ENCODE peak calls at places on chromosomes 7 and 10, in eight cellular contexts. L, C, P, Y, Q, Z, K and G are unnamed samples.
A peak's percentile ranks its signal among the peaks of the same experiment; 100 is the strongest.

GRCh38 chr10:69800109-69800508 is 1.6 kb upstream of the COL13A1 start:
- DNase-seq in P (peak; percentile 35), Z (no peak), Y (peak; percentile 48), L (peak; percentile 51), Q (no peak), C (no peak), K (peak; percentile 65), G (no peak)

GRCh38 chr7:40175725-40176510 is 41.1 kb downstream of the SUGCT start:
- DNase-seq in Q (no peak), Z (no peak), C (no peak), Y (no peak), K (no peak), P (no peak), L (no peak), G (no peak)

GRCh38 chr10:7756360-7756992 is 31.3 kb downstream of the KIN start:
- DNase-seq in Y (no peak), Z (no peak), C (no peak), P (peak; percentile 34), K (peak; percentile 41), L (peak; percentile 20), Q (no peak), G (no peak)

GRCh38 chr7:128671992-128672391 is at the start of gene GARIN1A:
- DNase-seq in K (no peak), C (no peak), L (no peak), Z (no peak), Y (no peak), P (no peak), Q (no peak), G (no peak)

GRCh38 chr10:65555192-65555591 is 1370.6 kb upstream of the LRRTM3 start:
- DNase-seq in Y (no peak), Q (no peak), L (no peak), C (no peak), K (no peak), P (no peak), Z (no peak), G (no peak)

GRCh38 chr10:132389631-132390454 is 7.2 kb upstream of the PWWP2B start:
- DNase-seq in Q (peak; percentile 77), K (no peak), Z (no peak), C (peak; percentile 69), Y (no peak), P (no peak), L (peak; percentile 10), G (no peak)

GRCh38 chr7:158407581-158408331 is 179.9 kb downstream of the PTPRN2 start:
- DNase-seq in Z (no peak), Y (peak; percentile 48), C (no peak), P (no peak), L (no peak), Q (no peak), K (peak; percentile 55), G (no peak)

GRCh38 chr7:98215561-98216495 is 4.6 kb downstream of the BHLHA15 start:
- DNase-seq in L (no peak), Z (no peak), Y (no peak), K (no peak), Q (peak; percentile 79), C (peak; percentile 50), P (peak; percentile 58), G (no peak)

GRCh38 chr7:84412161-84412969 is 217.8 kb upstream of the SEMA3A start:
- DNase-seq in Q (no peak), C (no peak), L (no peak), Z (no peak), K (peak; percentile 3), Y (no peak), P (no peak), G (no peak)

GRCh38 chr7:71752171-71752935 is 620.4 kb downstream of the GALNT17 start:
- DNase-seq in P (peak; percentile 66), Z (no peak), Q (no peak), L (peak; percentile 28), Y (peak; percentile 81), K (peak; percentile 4), C (no peak), G (peak; percentile 86)

GRCh38 chr10:76152186-76152585 is 720.8 kb downstream of the LRMDA start:
- DNase-seq in Z (no peak), K (no peak), C (no peak), L (no peak), Q (no peak), Y (no peak), P (no peak), G (no peak)

GRCh38 chr10:103204353-103205255 is 11.5 kb upstream of the NT5C2 start:
- DNase-seq in Q (no peak), P (no peak), C (no peak), L (no peak), Z (no peak), K (peak; percentile 86), Y (no peak), G (no peak)
- TF ChIP-seq EP300 in Q (no peak), P (no peak), C (no peak), L (no peak), Z (no peak), K (peak; percentile 52), Y (no peak), G (no peak)

GRCh38 chr7:20189852-20190251 is 27.3 kb downstream of the MACC1 start:
- DNase-seq in L (no peak), Z (no peak), Y (no peak), C (no peak), P (no peak), K (no peak), Q (no peak), G (no peak)

GRCh38 chr7:20190588-20190987 is 26.6 kb downstream of the MACC1 start:
- DNase-seq in K (no peak), C (no peak), P (no peak), Z (no peak), Q (no peak), Y (no peak), L (no peak), G (no peak)

GRCh38 chr7:20188551-20188950 is 28.6 kb downstream of the MACC1 start:
- DNase-seq in K (no peak), Y (no peak), P (no peak), Q (no peak), C (no peak), L (no peak), Z (no peak), G (no peak)

GRCh38 chr7:20183086-20183485 is 34.1 kb downstream of the MACC1 start:
- DNase-seq in C (no peak), Y (no peak), K (no peak), L (no peak), Z (no peak), Q (no peak), P (no peak), G (no peak)

DNA sequence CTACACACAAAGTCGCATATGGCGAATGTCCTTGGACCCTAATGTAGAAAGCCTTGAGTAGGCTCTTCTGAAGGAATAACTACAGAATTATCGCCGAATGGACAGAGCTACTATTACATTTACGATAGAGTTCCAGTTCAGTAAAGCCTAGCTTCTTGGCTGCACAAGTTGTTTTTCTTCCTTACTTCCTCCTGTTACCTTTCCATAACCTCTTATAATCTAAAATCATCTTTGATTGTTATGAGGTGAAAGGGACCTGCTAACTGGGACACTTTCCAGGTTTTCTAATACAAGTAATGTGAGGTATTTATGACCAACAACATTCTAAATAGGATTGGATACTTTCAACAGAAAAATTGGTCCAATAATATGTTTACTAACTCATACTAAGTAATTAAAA is 31.2 kb downstream of the MACC1 start:
- DNase-seq in Y (no peak), L (no peak), K (no peak), C (no peak), Z (no peak), Q (no peak), P (no peak), G (no peak)
- TF ChIP-seq POLR2AphosphoS5 in Y (no peak), L (no peak), K (no peak), C (no peak), Z (no peak), Q (no peak), P (no peak), G (no peak)

GRCh38 chr7:141557360-141557759 is 6.2 kb downstream of the AGK start:
- DNase-seq in L (no peak), C (no peak), Y (no peak), Z (no peak), P (no peak), K (no peak), Q (no peak), G (no peak)
- TF ChIP-seq EP300 in L (no peak), C (no peak), Y (no peak), Z (no peak), P (no peak), K (no peak), Q (no peak), G (no peak)

GRCh38 chr10:121154310-121154709 is 303.1 kb downstream of the WDR11 start:
- DNase-seq in C (no peak), P (no peak), Q (no peak), K (no peak), L (no peak), Z (no peak), Y (no peak), G (no peak)

GRCh38 chr10:121154846-121155245 is 303.7 kb downstream of the WDR11 start:
- DNase-seq in L (peak; percentile 15), C (no peak), Q (no peak), Y (no peak), K (peak; percentile 72), P (no peak), Z (no peak), G (no peak)

GRCh38 chr10:121152033-121152432 is 300.9 kb downstream of the WDR11 start:
- DNase-seq in Y (no peak), P (no peak), C (no peak), K (no peak), Z (no peak), L (no peak), Q (no peak), G (no peak)

GRCh38 chr10:121152935-121153334 is 301.8 kb downstream of the WDR11 start:
- DNase-seq in Z (no peak), L (no peak), C (no peak), P (no peak), K (no peak), Q (no peak), Y (no peak), G (no peak)

GRCh38 chr10:121148901-121149300 is 297.7 kb downstream of the WDR11 start:
- DNase-seq in L (no peak), Y (no peak), C (no peak), Z (no peak), Q (no peak), K (no peak), P (no peak), G (no peak)
- TF ChIP-seq POLR2AphosphoS5 in L (no peak), Y (no peak), C (no peak), Z (no peak), Q (no peak), K (no peak), P (no peak), G (no peak)